ENCODE peak calls at places on chromosomes 16 and 17, in five cellular contexts. G, Z, N, B and K are unnamed samples.

GRCh38 chr16:70160388-70160787 is 13.2 kb upstream of the CLEC18C start:
- DNase-seq in G (no peak), Z (no peak), N (peak), B (no peak), K (no peak)

GRCh38 chr16:4682616-4683254 is 10.6 kb upstream of the NUDT16L1 start:
- DNase-seq in G (peak), Z (peak), N (peak), B (peak), K (no peak)

GRCh38 chr16:8866118-8866883 is 2.5 kb downstream of the CARHSP1 start:
- DNase-seq in G (peak), Z (peak), N (peak), B (peak), K (no peak)

GRCh38 chr17:17064322-17064721 is 22.1 kb downstream of the MPRIP start:
- DNase-seq in G (no peak), Z (no peak), N (no peak), B (no peak), K (no peak)

GRCh38 chr17:5237541-5238016 is 2.9 kb upstream of the SCIMP start:
- DNase-seq in G (peak), Z (peak), N (peak), B (peak), K (peak)

GRCh38 chr16:77297996-77298637 is 98.9 kb downstream of the SYCE1L start:
- DNase-seq in G (no peak), Z (no peak), N (no peak), B (no peak), K (no peak)

GRCh38 chr17:52170963-52171572 is 12.6 kb upstream of the CA10 start:
- DNase-seq in G (no peak), Z (peak), N (no peak), B (peak), K (no peak)

GRCh38 chr17:57747221-57748017 is 2.3 kb upstream of the CCDC182 start:
- DNase-seq in G (no peak), Z (no peak), N (peak), B (peak), K (no peak)

GRCh38 chr16:80174416-80174815 is 366.4 kb upstream of the DYNLRB2 start:
- DNase-seq in G (no peak), Z (no peak), N (no peak), B (peak), K (no peak)

GRCh38 chr16:84458606-84459516 is 45.6 kb downstream of the MEAK7 start:
- DNase-seq in G (no peak), Z (no peak), N (no peak), B (no peak), K (no peak)

GRCh38 chr17:2379489-2380224 is 21.2 kb downstream of the MNT start:
- DNase-seq in G (no peak), Z (no peak), N (no peak), B (no peak), K (no peak)

GRCh38 chr17:13540546-13540945 is 61.2 kb downstream of the HS3ST3A1 start:
- DNase-seq in G (no peak), Z (no peak), N (no peak), B (no peak), K (no peak)

GRCh38 chr16:75763250-75763649 is 37.0 kb upstream of the CPHXL start:
- DNase-seq in G (no peak), Z (no peak), N (no peak), B (no peak), K (no peak)

GRCh38 chr16:77246160-77246559 is 47.0 kb downstream of the SYCE1L start:
- DNase-seq in G (no peak), Z (no peak), N (no peak), B (no peak), K (no peak)

GRCh38 chr17:1347681-1348318 is 52.2 kb downstream of the YWHAE start:
- DNase-seq in G (no peak), Z (no peak), N (no peak), B (no peak), K (no peak)

GRCh38 chr17:47208744-47209488 is at the start of gene MYL4:
- DNase-seq in G (no peak), Z (no peak), N (peak), B (no peak), K (no peak)

GRCh38 chr17:58606934-58607333 is 84.9 kb downstream of the TEX14 start:
- DNase-seq in G (no peak), Z (no peak), N (no peak), B (no peak), K (no peak)

GRCh38 chr16:24041834-24042631 is 206.2 kb downstream of the PRKCB start:
- DNase-seq in G (peak), Z (peak), N (peak), B (peak), K (peak)

GRCh38 chr17:64534187-64534586 is 27.4 kb downstream of the CEP95 start:
- DNase-seq in G (no peak), Z (no peak), N (peak), B (no peak), K (no peak)

GRCh38 chr16:58426095-58426494 is 33.8 kb downstream of the GINS3 start:
- DNase-seq in G (no peak), Z (no peak), N (no peak), B (no peak), K (peak)

GRCh38 chr17:10226930-10227695 is 28.7 kb upstream of the GAS7 start:
- DNase-seq in G (peak), Z (peak), N (peak), B (peak), K (no peak)

GRCh38 chr16:68786685-68787418 is 49.8 kb downstream of the CDH1 start:
- DNase-seq in G (no peak), Z (no peak), N (no peak), B (peak), K (no peak)

GRCh38 chr17:63622571-63623390 is 564 bp downstream of the MAP3K3 start:
- DNase-seq in G (peak), Z (peak), N (peak), B (peak), K (no peak)

GRCh38 chr17:45221081-45221996 is at the start of gene FMNL1:
- DNase-seq in G (peak), Z (peak), N (peak), B (no peak), K (no peak)

GRCh38 chr16:57966133-57966805 is 4.7 kb downstream of the CNGB1 start:
- DNase-seq in G (no peak), Z (no peak), N (no peak), B (no peak), K (no peak)

GRCh38 chr17:19304209-19304608 is 58.3 kb downstream of the B9D1 start:
- DNase-seq in G (no peak), Z (no peak), N (peak), B (peak), K (no peak)

GRCh38 chr16:80580109-80580832 is 39.5 kb downstream of the DYNLRB2 start:
- DNase-seq in G (no peak), Z (no peak), N (no peak), B (no peak), K (peak)

GRCh38 chr17:36578671-36579070 is 13.0 kb upstream of the DHRS11 start:
- DNase-seq in G (no peak), Z (no peak), N (no peak), B (no peak), K (no peak)

GRCh38 chr17:55577011-55577586 is 65.8 kb upstream of the SMIM36 start:
- DNase-seq in G (no peak), Z (no peak), N (no peak), B (no peak), K (peak)

GRCh38 chr17:48236681-48237134 is 129.1 kb downstream of the SNX11 start:
- DNase-seq in G (no peak), Z (no peak), N (no peak), B (no peak), K (no peak)

GRCh38 chr16:27366687-27367462 is 35.1 kb upstream of the IL21R start:
- DNase-seq in G (no peak), Z (no peak), N (peak), B (no peak), K (no peak)

GRCh38 chr17:51325471-51325870 is 65.1 kb downstream of the UTP18 start:
- DNase-seq in G (no peak), Z (no peak), N (no peak), B (no peak), K (no peak)

DNA sequence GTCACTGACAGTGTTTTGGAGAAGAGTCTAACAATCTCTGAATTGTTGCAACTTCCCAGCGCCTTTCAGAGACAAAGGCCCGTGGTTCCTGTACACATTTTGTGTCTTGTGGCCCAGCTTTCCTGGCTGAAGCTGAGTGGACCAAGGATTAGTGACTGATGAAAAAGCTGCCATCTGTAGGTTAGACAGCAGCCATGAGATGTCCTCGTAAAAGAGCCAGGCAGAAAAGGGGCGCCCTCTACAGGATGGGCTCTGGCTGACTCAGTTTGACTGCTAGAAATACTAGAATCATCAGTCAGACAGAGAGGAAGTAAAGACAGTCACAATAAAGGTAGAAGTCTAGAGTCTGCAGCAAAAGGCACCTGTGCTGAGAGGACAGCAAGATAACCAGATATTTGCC is 26.5 kb upstream of the NF1 start:
- DNase-seq in G (peak), Z (peak), N (peak), B (peak), K (no peak)
- TF ChIP-seq ATF2 in G (no peak), Z (no peak), N (no peak), B (no peak), K (no peak)

DNA sequence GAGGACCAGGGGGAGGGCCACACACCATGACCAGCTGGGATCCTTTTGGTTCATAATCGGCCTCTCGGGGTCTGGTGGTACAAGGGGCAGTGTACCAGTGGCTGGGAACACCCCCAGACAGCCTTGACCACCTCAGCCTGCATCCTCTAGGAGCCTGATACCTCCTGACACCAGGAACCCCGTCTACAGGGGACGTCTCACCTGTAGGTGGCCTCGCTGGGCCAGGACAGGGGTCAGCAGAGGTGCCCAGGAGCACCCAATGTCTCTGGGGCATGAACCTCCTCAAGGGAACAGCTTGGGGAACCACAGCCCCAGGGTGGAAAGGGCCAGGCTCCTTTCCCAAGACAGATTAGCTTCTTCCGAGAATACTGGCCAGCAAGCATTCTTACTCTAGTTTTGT is 2.5 kb upstream of the METRNL start:
- DNase-seq in G (no peak), Z (no peak), N (no peak), B (no peak), K (no peak)
- TF ChIP-seq ATF2 in G (no peak), Z (no peak), N (no peak), B (no peak), K (no peak)

GRCh38 chr17:62163847-62164246 is 98.8 kb upstream of the MED13 start:
- DNase-seq in G (no peak), Z (no peak), N (peak), B (peak), K (no peak)
- TF ChIP-seq ATF2 in G (no peak), Z (no peak), N (no peak), B (no peak), K (no peak)

GRCh38 chr16:86396918-86397317 is 113.4 kb upstream of the FOXF1 start:
- DNase-seq in G (no peak), Z (no peak), N (no peak), B (no peak), K (no peak)
- TF ChIP-seq ATF2 in G (no peak), Z (no peak), N (no peak), B (no peak), K (no peak)

DNA sequence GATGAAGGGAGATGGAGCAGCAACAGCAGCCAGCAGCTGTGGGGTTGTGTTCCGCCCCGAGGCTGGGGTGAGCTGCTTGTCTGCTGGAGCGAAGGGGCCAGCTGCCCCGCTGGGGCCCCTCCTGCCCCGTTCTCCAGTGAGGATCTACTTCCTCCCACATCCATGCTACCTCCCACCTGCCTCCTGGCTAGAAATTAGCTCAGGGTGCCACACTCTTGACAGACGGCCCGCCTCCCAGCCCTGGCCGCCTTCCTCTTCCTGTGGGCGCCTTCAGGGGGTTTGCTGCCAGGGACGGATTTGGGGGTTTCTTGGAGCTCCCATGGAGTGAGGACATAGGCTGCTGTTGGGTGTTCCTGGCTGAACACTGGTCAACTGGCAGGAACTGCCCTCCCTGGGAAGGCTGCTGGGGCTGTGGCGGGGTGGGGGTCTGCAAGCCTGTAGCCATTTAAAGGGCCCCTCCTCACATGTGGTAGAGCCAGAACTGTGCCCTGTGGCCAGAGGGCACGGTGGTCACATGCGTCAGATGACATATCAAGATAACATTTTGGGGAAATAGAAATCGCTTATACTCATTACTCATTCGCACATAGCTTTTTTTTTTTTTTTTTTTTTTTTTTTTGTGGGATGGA is 13.1 kb downstream of the TBC1D24 start:
- DNase-seq in G (no peak), Z (no peak), N (no peak), B (no peak), K (no peak)
- TF ChIP-seq ATF2 in G (no peak), Z (no peak), N (no peak), B (no peak), K (no peak)

GRCh38 chr17:74861554-74862107 is 1.9 kb upstream of the GRIN2C start:
- DNase-seq in G (peak), Z (no peak), N (peak), B (no peak), K (no peak)

GRCh38 chr17:74860999-74861553 is 1.4 kb upstream of the GRIN2C start:
- DNase-seq in G (peak), Z (peak), N (no peak), B (no peak), K (no peak)

GRCh38 chr17:74858672-74859438 is 830 bp downstream of the GRIN2C start:
- DNase-seq in G (no peak), Z (no peak), N (no peak), B (no peak), K (no peak)

GRCh38 chr17:74860229-74860998 is 729 bp upstream of the GRIN2C start:
- DNase-seq in G (peak), Z (no peak), N (no peak), B (no peak), K (no peak)

GRCh38 chr17:74859439-74860228 is at the start of gene GRIN2C:
- DNase-seq in G (peak), Z (no peak), N (peak), B (no peak), K (no peak)
- TF ChIP-seq ATF2 in G (no peak), Z (no peak), N (no peak), B (no peak), K (no peak)

GRCh38 chr16:51569204-51569911 is 418.3 kb upstream of the SALL1 start:
- DNase-seq in G (no peak), Z (no peak), N (no peak), B (no peak), K (no peak)
- TF ChIP-seq ATF2 in G (no peak), Z (no peak), N (no peak), B (no peak), K (no peak)